ENCODE peak calls at places on chromosomes 7 and 10, in six cellular contexts. One of them, this sample, is unnamed. For H3K9me3, the result is how much of the 10 kb centered on the place peaks cover.

GRCh38 chr7:945556-946255 is 8.8 kb downstream of the ADAP1 start:
- DNase-seq in spleen: peak
- DNase-seq in SK-N-SH: no peak
- DNase-seq in breast epithelium: peak
- DNase-seq in suprapubic skin: no peak
- DNase-seq in upper lobe of left lung: peak
- DNase-seq in this sample: peak

GRCh38 chr10:62748386-62748785 is 56.1 kb upstream of the ADO start:
- DNase-seq in spleen: no peak
- DNase-seq in SK-N-SH: no peak
- DNase-seq in breast epithelium: no peak
- DNase-seq in suprapubic skin: no peak
- DNase-seq in upper lobe of left lung: no peak
- DNase-seq in this sample: no peak

GRCh38 chr10:15440204-15440711 is 69.2 kb upstream of the FAM171A1 start:
- DNase-seq in spleen: no peak
- DNase-seq in SK-N-SH: no peak
- DNase-seq in breast epithelium: no peak
- DNase-seq in suprapubic skin: no peak
- DNase-seq in upper lobe of left lung: no peak
- DNase-seq in this sample: no peak

GRCh38 chr10:5827841-5828240 is 14.6 kb upstream of the GDI2 start:
- DNase-seq in spleen: no peak
- DNase-seq in SK-N-SH: no peak
- DNase-seq in breast epithelium: no peak
- DNase-seq in suprapubic skin: no peak
- DNase-seq in upper lobe of left lung: no peak
- DNase-seq in this sample: peak

GRCh38 chr7:128812514-128813168 is 17.6 kb upstream of the FLNC start:
- DNase-seq in spleen: peak
- DNase-seq in SK-N-SH: no peak
- DNase-seq in breast epithelium: no peak
- DNase-seq in suprapubic skin: no peak
- DNase-seq in upper lobe of left lung: no peak
- DNase-seq in this sample: no peak

GRCh38 chr10:111598433-111599059 is 521.7 kb downstream of the ADRA2A start:
- DNase-seq in spleen: no peak
- DNase-seq in SK-N-SH: peak
- DNase-seq in breast epithelium: no peak
- DNase-seq in suprapubic skin: no peak
- DNase-seq in upper lobe of left lung: no peak
- DNase-seq in this sample: peak

GRCh38 chr10:77637986-77638765 is 568 bp upstream of the KCNMA1 start:
- DNase-seq in spleen: peak
- DNase-seq in SK-N-SH: peak
- DNase-seq in breast epithelium: no peak
- DNase-seq in suprapubic skin: no peak
- DNase-seq in upper lobe of left lung: peak
- DNase-seq in this sample: peak

GRCh38 chr10:102154466-102155116 is 2.4 kb downstream of the NOLC1 start:
- DNase-seq in spleen: peak
- DNase-seq in SK-N-SH: no peak
- DNase-seq in breast epithelium: no peak
- DNase-seq in suprapubic skin: no peak
- DNase-seq in upper lobe of left lung: no peak
- DNase-seq in this sample: no peak

GRCh38 chr7:85630904-85631582 is 444.2 kb upstream of the SEMA3D start:
- DNase-seq in spleen: no peak
- DNase-seq in SK-N-SH: no peak
- DNase-seq in breast epithelium: no peak
- DNase-seq in suprapubic skin: no peak
- DNase-seq in upper lobe of left lung: no peak
- DNase-seq in this sample: no peak

GRCh38 chr10:37680716-37681616 is 176.4 kb downstream of the ZNF248 start:
- DNase-seq in spleen: peak
- DNase-seq in SK-N-SH: no peak
- DNase-seq in breast epithelium: no peak
- DNase-seq in suprapubic skin: no peak
- DNase-seq in upper lobe of left lung: peak
- DNase-seq in this sample: no peak

GRCh38 chr7:155813125-155813524 is 862 bp upstream of the SHH start:
- DNase-seq in spleen: peak
- DNase-seq in SK-N-SH: no peak
- DNase-seq in breast epithelium: no peak
- DNase-seq in suprapubic skin: no peak
- DNase-seq in upper lobe of left lung: no peak
- DNase-seq in this sample: no peak

GRCh38 chr10:23694446-23694920 is 255.6 kb downstream of the OTUD1 start:
- DNase-seq in spleen: no peak
- DNase-seq in SK-N-SH: peak
- DNase-seq in breast epithelium: no peak
- DNase-seq in suprapubic skin: no peak
- DNase-seq in upper lobe of left lung: peak
- DNase-seq in this sample: no peak

GRCh38 chr7:73978681-73979563 is 49.1 kb upstream of the ELN start:
- DNase-seq in spleen: peak
- DNase-seq in SK-N-SH: peak
- DNase-seq in breast epithelium: no peak
- DNase-seq in suprapubic skin: no peak
- DNase-seq in upper lobe of left lung: peak
- DNase-seq in this sample: peak

GRCh38 chr10:133260895-133261725 is 15.6 kb downstream of the ADAM8 start:
- DNase-seq in spleen: peak
- DNase-seq in SK-N-SH: peak
- DNase-seq in breast epithelium: peak
- DNase-seq in suprapubic skin: no peak
- DNase-seq in upper lobe of left lung: peak
- DNase-seq in this sample: peak

GRCh38 chr10:87660484-87661133 is 931 bp downstream of the PAPSS2 start:
- DNase-seq in spleen: no peak
- DNase-seq in SK-N-SH: no peak
- DNase-seq in breast epithelium: no peak
- DNase-seq in suprapubic skin: no peak
- DNase-seq in upper lobe of left lung: no peak
- DNase-seq in this sample: no peak

GRCh38 chr10:96642973-96643372 is 56.2 kb upstream of the TM9SF3 start:
- DNase-seq in spleen: peak
- DNase-seq in SK-N-SH: peak
- DNase-seq in breast epithelium: no peak
- DNase-seq in suprapubic skin: no peak
- DNase-seq in upper lobe of left lung: no peak
- DNase-seq in this sample: peak

GRCh38 chr7:116382375-116382774 is 117.2 kb upstream of the CAV2 start:
- DNase-seq in spleen: no peak
- DNase-seq in SK-N-SH: no peak
- DNase-seq in breast epithelium: no peak
- DNase-seq in suprapubic skin: no peak
- DNase-seq in upper lobe of left lung: no peak
- DNase-seq in this sample: no peak

GRCh38 chr10:93199221-93199681 is 125.6 kb downstream of the CYP26A1 start:
- DNase-seq in spleen: no peak
- DNase-seq in SK-N-SH: no peak
- DNase-seq in breast epithelium: peak
- DNase-seq in suprapubic skin: no peak
- DNase-seq in upper lobe of left lung: no peak
- DNase-seq in this sample: peak

GRCh38 chr10:131651674-131652093 is 249.1 kb upstream of the PPP2R2D start:
- DNase-seq in spleen: peak
- DNase-seq in SK-N-SH: peak
- DNase-seq in breast epithelium: no peak
- DNase-seq in suprapubic skin: peak
- DNase-seq in upper lobe of left lung: no peak
- DNase-seq in this sample: no peak

GRCh38 chr10:25101466-25101865 is 73.3 kb upstream of the GPR158 start:
- DNase-seq in spleen: no peak
- DNase-seq in SK-N-SH: no peak
- DNase-seq in breast epithelium: no peak
- DNase-seq in suprapubic skin: no peak
- DNase-seq in upper lobe of left lung: no peak
- DNase-seq in this sample: no peak

GRCh38 chr7:70630647-70631457 is 501.1 kb upstream of the GALNT17 start:
- DNase-seq in spleen: no peak
- DNase-seq in SK-N-SH: no peak
- DNase-seq in breast epithelium: no peak
- DNase-seq in suprapubic skin: no peak
- DNase-seq in upper lobe of left lung: peak
- DNase-seq in this sample: no peak

GRCh38 chr10:110513949-110514348 is 16.2 kb downstream of the DUSP5 start:
- DNase-seq in spleen: no peak
- DNase-seq in SK-N-SH: no peak
- DNase-seq in breast epithelium: no peak
- DNase-seq in suprapubic skin: peak
- DNase-seq in upper lobe of left lung: no peak
- DNase-seq in this sample: peak

GRCh38 chr7:70719120-70719519 is 412.8 kb upstream of the GALNT17 start:
- DNase-seq in spleen: no peak
- DNase-seq in SK-N-SH: no peak
- DNase-seq in breast epithelium: no peak
- DNase-seq in suprapubic skin: no peak
- DNase-seq in upper lobe of left lung: no peak
- DNase-seq in this sample: no peak

GRCh38 chr10:96803265-96803664 is 28.8 kb upstream of the LCOR start:
- DNase-seq in spleen: no peak
- DNase-seq in SK-N-SH: no peak
- DNase-seq in breast epithelium: no peak
- DNase-seq in suprapubic skin: no peak
- DNase-seq in upper lobe of left lung: no peak
- DNase-seq in this sample: no peak

GRCh38 chr7:141975806-141976523 is 2.4 kb upstream of the TAS2R38 start:
- DNase-seq in spleen: peak
- DNase-seq in SK-N-SH: peak
- DNase-seq in breast epithelium: peak
- DNase-seq in suprapubic skin: no peak
- DNase-seq in upper lobe of left lung: peak
- DNase-seq in this sample: no peak

GRCh38 chr10:126397640-126398382 is 9.5 kb upstream of the ADAM12 start:
- DNase-seq in spleen: no peak
- DNase-seq in SK-N-SH: peak
- DNase-seq in breast epithelium: no peak
- DNase-seq in suprapubic skin: no peak
- DNase-seq in upper lobe of left lung: no peak
- DNase-seq in this sample: no peak

GRCh38 chr7:156178857-156179256 is 366.6 kb upstream of the SHH start:
- DNase-seq in spleen: peak
- DNase-seq in SK-N-SH: no peak
- DNase-seq in breast epithelium: no peak
- DNase-seq in suprapubic skin: peak
- DNase-seq in upper lobe of left lung: peak
- DNase-seq in this sample: no peak

GRCh38 chr10:125093199-125093841 is 67.0 kb downstream of the CTBP2 start:
- DNase-seq in spleen: peak
- DNase-seq in SK-N-SH: peak
- DNase-seq in breast epithelium: no peak
- DNase-seq in suprapubic skin: no peak
- DNase-seq in upper lobe of left lung: no peak
- DNase-seq in this sample: peak
- TF ChIP-seq POLR2AphosphoS5 in spleen: no peak
- TF ChIP-seq POLR2AphosphoS5 in SK-N-SH: no peak
- TF ChIP-seq POLR2AphosphoS5 in breast epithelium: no peak
- TF ChIP-seq POLR2AphosphoS5 in suprapubic skin: no peak
- TF ChIP-seq POLR2AphosphoS5 in upper lobe of left lung: peak
- TF ChIP-seq POLR2AphosphoS5 in this sample: peak

DNA sequence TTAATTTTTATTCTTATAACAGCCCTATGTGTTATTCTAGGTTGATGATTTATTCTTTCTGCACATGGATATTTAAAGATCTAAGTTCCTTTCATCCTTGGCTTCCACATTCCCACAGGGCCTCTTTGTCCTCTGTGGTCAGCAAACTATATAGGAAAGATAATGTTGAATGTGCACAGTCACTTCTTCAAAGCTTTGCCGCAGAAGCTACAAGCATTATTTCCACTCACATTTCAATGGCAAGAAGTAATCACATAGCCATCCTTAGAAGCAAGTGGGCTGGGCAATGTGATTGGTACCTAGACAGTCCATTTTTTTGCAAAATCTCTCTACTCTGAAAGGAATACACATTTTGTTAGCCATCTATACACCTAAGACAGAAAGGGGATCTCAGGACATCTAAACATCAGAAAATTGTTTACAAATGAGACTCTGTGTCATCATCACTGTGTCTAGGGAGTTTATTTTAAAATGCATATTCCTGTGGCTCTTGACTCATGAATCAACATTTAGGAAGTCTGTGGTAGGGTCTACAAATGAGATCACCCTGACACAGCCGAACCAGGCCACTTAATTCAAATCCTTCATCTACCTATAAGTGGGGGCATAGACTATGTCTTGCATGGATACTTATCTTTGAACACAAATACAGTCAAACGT is 1060.5 kb downstream of the XPNPEP1 start:
- DNase-seq in spleen: no peak
- DNase-seq in SK-N-SH: no peak
- DNase-seq in breast epithelium: no peak
- DNase-seq in suprapubic skin: no peak
- DNase-seq in upper lobe of left lung: no peak
- DNase-seq in this sample: no peak
- H3K9me3 ChIP-seq in spleen: under half
- H3K9me3 ChIP-seq in SK-N-SH: under half
- H3K9me3 ChIP-seq in breast epithelium: under half
- H3K9me3 ChIP-seq in suprapubic skin: under half
- H3K9me3 ChIP-seq in upper lobe of left lung: under half
- H3K9me3 ChIP-seq in this sample: under half

GRCh38 chr7:148711191-148712102 is 12.7 kb downstream of the CUL1 start:
- DNase-seq in spleen: no peak
- DNase-seq in SK-N-SH: no peak
- DNase-seq in breast epithelium: no peak
- DNase-seq in suprapubic skin: no peak
- DNase-seq in upper lobe of left lung: no peak
- DNase-seq in this sample: no peak

GRCh38 chr7:148709019-148709418 is 10.3 kb downstream of the CUL1 start:
- DNase-seq in spleen: no peak
- DNase-seq in SK-N-SH: no peak
- DNase-seq in breast epithelium: no peak
- DNase-seq in suprapubic skin: no peak
- DNase-seq in upper lobe of left lung: no peak
- DNase-seq in this sample: no peak

GRCh38 chr7:148715027-148715426 is 16.3 kb downstream of the CUL1 start:
- DNase-seq in spleen: no peak
- DNase-seq in SK-N-SH: no peak
- DNase-seq in breast epithelium: no peak
- DNase-seq in suprapubic skin: no peak
- DNase-seq in upper lobe of left lung: no peak
- DNase-seq in this sample: no peak

GRCh38 chr7:148714498-148714897 is 15.8 kb downstream of the CUL1 start:
- DNase-seq in spleen: no peak
- DNase-seq in SK-N-SH: no peak
- DNase-seq in breast epithelium: no peak
- DNase-seq in suprapubic skin: no peak
- DNase-seq in upper lobe of left lung: no peak
- DNase-seq in this sample: no peak

GRCh38 chr7:148712610-148713330 is 14.1 kb downstream of the CUL1 start:
- DNase-seq in spleen: no peak
- DNase-seq in SK-N-SH: no peak
- DNase-seq in breast epithelium: no peak
- DNase-seq in suprapubic skin: no peak
- DNase-seq in upper lobe of left lung: no peak
- DNase-seq in this sample: no peak
- TF ChIP-seq POLR2AphosphoS5 in spleen: no peak
- TF ChIP-seq POLR2AphosphoS5 in SK-N-SH: no peak
- TF ChIP-seq POLR2AphosphoS5 in breast epithelium: no peak
- TF ChIP-seq POLR2AphosphoS5 in suprapubic skin: no peak
- TF ChIP-seq POLR2AphosphoS5 in upper lobe of left lung: no peak
- TF ChIP-seq POLR2AphosphoS5 in this sample: no peak

GRCh38 chr7:153641202-153641601 is 411.0 kb upstream of the DPP6 start:
- DNase-seq in spleen: no peak
- DNase-seq in SK-N-SH: no peak
- DNase-seq in breast epithelium: no peak
- DNase-seq in suprapubic skin: no peak
- DNase-seq in upper lobe of left lung: no peak
- DNase-seq in this sample: peak
- H3K9me3 ChIP-seq in spleen: half or more
- H3K9me3 ChIP-seq in SK-N-SH: under half
- H3K9me3 ChIP-seq in breast epithelium: under half
- H3K9me3 ChIP-seq in suprapubic skin: under half
- H3K9me3 ChIP-seq in upper lobe of left lung: under half
- H3K9me3 ChIP-seq in this sample: under half

This sample was measured in sigmoid colon.